ENCODE peak calls at places on chromosome 9, in six cellular contexts. I, Z, E, V, Q and R are unnamed samples.

GRCh38 chr9:14277202-14277601 is 36.7 kb downstream of the NFIB start:
- DNase-seq in Z (no peak), I (no peak), V (peak), E (no peak), Q (no peak), R (no peak)

GRCh38 chr9:12774861-12775367 is at the start of gene LURAP1L:
- DNase-seq in I (peak), Z (peak), V (peak), Q (peak), E (no peak), R (peak)

GRCh38 chr9:16257604-16258003 is 612.9 kb downstream of the BNC2 start:
- DNase-seq in Z (peak), I (no peak), Q (peak), V (no peak), E (no peak), R (no peak)

GRCh38 chr9:84851935-84852585 is 182.5 kb downstream of the NTRK2 start:
- DNase-seq in Q (peak), E (no peak), I (peak), V (peak), Z (peak), R (no peak)

GRCh38 chr9:136100700-136101614 is 5.9 kb upstream of the NACC2 start:
- DNase-seq in V (no peak), Q (peak), I (no peak), E (no peak), Z (no peak), R (no peak)

GRCh38 chr9:75803130-75803529 is 87.3 kb upstream of the PCSK5 start:
- DNase-seq in I (no peak), V (no peak), Q (no peak), E (no peak), Z (no peak), R (no peak)

GRCh38 chr9:101977614-101978210 is 239.3 kb upstream of the GRIN3A start:
- DNase-seq in Q (peak), I (no peak), E (no peak), V (peak), Z (no peak), R (no peak)

GRCh38 chr9:115649991-115650472 is 503.6 kb upstream of the PAPPA start:
- DNase-seq in Z (peak), E (no peak), Q (no peak), I (no peak), V (peak), R (peak)

GRCh38 chr9:127982912-127983311 is 2.1 kb upstream of the EEIG1 start:
- DNase-seq in V (no peak), E (no peak), I (no peak), Z (no peak), Q (no peak), R (no peak)

GRCh38 chr9:18824095-18824666 is 208.8 kb downstream of the SAXO1 start:
- DNase-seq in Z (no peak), I (no peak), Q (peak), E (no peak), V (no peak), R (no peak)

GRCh38 chr9:36728651-36729520 is 156.2 kb downstream of the MELK start:
- DNase-seq in V (peak), E (peak), Z (no peak), I (peak), Q (peak), R (peak)

GRCh38 chr9:114207845-114208244 is 52.5 kb downstream of the COL27A1 start:
- DNase-seq in I (no peak), E (no peak), Z (no peak), V (no peak), Q (no peak), R (no peak)

GRCh38 chr9:24616858-24617257 is 71.2 kb upstream of the IZUMO3 start:
- DNase-seq in I (no peak), Q (no peak), E (no peak), Z (no peak), V (no peak), R (no peak)

GRCh38 chr9:123601828-123602227 is 245.8 kb downstream of the CRB2 start:
- DNase-seq in Z (no peak), I (no peak), V (no peak), E (no peak), Q (no peak), R (no peak)

GRCh38 chr9:123597073-123597472 is 241.1 kb downstream of the CRB2 start:
- DNase-seq in E (no peak), V (no peak), I (no peak), Z (no peak), Q (no peak), R (no peak)

GRCh38 chr9:123604861-123605260 is 248.9 kb downstream of the CRB2 start:
- DNase-seq in Z (no peak), Q (no peak), I (no peak), E (no peak), V (no peak), R (no peak)

GRCh38 chr9:123597926-123598556 is 242.0 kb downstream of the CRB2 start:
- DNase-seq in Q (no peak), E (no peak), V (no peak), Z (no peak), I (no peak), R (no peak)

DNA sequence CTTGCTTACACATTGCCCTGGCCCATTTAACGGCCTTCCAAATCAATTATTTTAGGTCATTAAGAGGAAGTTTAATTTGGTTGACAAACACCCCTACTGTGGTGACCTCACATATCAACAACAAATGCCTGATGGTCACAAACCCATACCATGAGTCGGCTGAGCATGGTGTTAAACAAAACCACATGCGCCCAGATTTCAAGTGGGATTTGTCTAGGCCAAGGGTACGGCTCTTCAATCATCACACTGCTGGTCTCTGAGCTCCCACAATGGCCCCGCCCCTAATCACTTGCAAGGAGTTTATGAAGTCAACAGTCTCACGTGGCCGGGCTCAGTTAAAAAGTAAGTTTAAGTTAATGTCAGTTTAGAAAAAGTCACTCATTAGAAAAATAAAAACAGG is 243.8 kb downstream of the CRB2 start:
- DNase-seq in V (no peak), I (no peak), E (no peak), Q (no peak), Z (no peak), R (no peak)
- H3K27ac ChIP-seq in V (no peak), I (no peak), E (no peak), Q (no peak), Z (no peak), R (no peak)

GRCh38 chr9:129500166-129500862 is 120.6 kb downstream of the C9orf50 start:
- DNase-seq in Z (no peak), E (peak), Q (no peak), I (no peak), V (no peak), R (no peak)

GRCh38 chr9:129501771-129502324 is 119.1 kb downstream of the C9orf50 start:
- DNase-seq in E (peak), Q (no peak), I (no peak), V (no peak), Z (no peak), R (no peak)

GRCh38 chr9:129497837-129498450 is 123.0 kb downstream of the C9orf50 start:
- DNase-seq in Z (no peak), Q (no peak), V (no peak), E (peak), I (no peak), R (no peak)

GRCh38 chr9:129498451-129499376 is 122.2 kb downstream of the C9orf50 start:
- DNase-seq in E (peak), Q (no peak), I (no peak), Z (no peak), V (no peak), R (no peak)

DNA sequence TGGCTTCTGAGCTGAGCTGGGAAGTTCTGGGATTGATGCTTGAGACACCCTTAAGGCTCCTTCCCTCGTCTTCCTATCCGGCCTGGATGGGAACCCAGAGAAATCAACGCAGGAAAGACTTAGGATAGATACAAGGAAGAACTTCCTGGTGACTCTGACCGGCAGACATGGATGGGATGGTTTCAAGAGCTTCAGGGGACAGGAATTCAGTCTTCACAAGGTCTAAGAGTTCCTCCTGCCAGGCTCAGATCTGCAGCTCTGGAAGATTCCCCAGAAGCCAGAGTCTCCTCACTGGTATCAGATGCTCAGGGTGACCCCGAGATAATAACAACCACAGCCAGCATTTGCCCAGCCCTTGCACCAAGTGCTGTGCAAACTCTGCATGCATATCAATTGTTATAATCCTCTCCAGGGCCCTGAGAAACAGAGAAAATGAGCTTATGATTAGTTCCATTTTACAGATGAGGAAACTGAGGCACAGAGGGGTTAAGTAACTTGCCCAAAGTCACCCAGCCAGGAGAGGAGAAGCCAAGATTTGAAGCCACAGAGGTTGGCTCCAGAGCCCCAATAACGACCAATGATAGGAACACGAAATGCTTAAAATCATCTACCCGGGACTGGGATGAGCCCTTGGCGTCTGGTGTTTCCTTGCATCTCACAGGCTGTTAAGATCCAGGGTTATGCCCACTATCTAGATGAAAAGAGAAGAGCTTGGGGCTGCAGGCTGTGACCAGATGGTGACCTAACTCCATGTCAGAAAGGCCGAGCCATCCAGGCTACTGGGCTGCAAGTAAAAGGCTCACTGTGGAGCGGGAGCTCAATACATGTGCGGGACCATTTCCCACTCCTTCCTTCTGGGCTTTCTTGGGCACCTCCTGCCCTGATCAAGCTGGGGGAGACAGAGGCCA is 119.8 kb downstream of the C9orf50 start:
- DNase-seq in Z (no peak), E (peak), Q (no peak), V (no peak), I (no peak), R (no peak)
- TF ChIP-seq CTCF in Z (no peak), E (no peak), Q (no peak), V (no peak), I (no peak), R (no peak)

DNA sequence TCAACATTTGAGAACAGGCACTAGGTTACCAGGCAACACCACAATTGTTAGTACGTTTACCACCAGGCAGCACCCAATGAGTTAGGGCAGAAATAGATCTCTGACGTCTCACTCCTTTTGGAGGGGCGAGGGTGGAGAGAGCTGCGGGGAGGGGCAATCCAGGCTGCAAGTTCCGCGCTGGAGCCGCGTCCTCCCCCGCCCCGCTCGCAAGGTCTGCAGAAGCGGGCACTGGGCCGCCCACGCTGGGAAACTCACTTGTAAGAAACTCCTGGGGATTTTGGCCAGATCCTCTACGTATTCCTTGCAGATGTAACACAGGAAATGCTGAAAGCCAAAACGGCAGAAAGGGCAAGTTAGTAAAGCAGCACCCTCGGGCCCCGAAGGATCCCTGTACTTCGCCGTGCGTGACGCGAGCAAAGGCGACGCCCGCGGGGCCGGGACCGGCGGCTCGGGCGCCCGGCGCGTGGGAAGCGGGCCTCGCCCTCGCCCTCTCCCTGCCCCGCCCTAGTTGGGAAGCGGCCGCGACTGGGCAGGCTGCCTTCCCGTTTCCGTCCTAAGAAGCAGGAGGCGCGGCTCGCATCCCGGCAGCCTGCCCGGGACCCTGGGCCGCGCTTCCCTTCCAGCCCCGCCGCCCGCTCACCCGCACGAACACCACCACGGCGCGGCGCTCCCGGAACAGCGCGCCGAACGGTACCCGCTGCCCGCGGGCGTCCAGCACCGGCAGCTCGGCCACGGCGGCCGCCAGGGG is 493 bp downstream of the PRXL2C start:
- DNase-seq in I (peak), Z (peak), E (peak), Q (peak), V (peak), R (peak)
- H3K27ac ChIP-seq in I (peak), Z (peak), E (peak), Q (peak), V (peak), R (peak)

GRCh38 chr9:96651626-96652025 is 3.5 kb downstream of the PRXL2C start:
- DNase-seq in Q (peak), E (no peak), I (peak), Z (no peak), V (peak), R (no peak)

GRCh38 chr9:96649620-96650323 is 5.3 kb downstream of the PRXL2C start:
- DNase-seq in I (no peak), Z (no peak), E (no peak), Q (no peak), V (no peak), R (no peak)

GRCh38 chr9:96641514-96641913 is 13.6 kb downstream of the PRXL2C start:
- DNase-seq in E (no peak), I (no peak), Q (no peak), V (no peak), Z (no peak), R (no peak)

GRCh38 chr9:96644137-96644536 is 11.0 kb downstream of the PRXL2C start:
- DNase-seq in Z (no peak), E (no peak), I (no peak), V (no peak), Q (peak), R (no peak)

GRCh38 chr9:96646081-96646991 is 8.8 kb downstream of the PRXL2C start:
- DNase-seq in Z (peak), E (no peak), V (peak), I (no peak), Q (no peak), R (no peak)
- TF ChIP-seq CTCF in Z (no peak), E (no peak), V (no peak), I (no peak), Q (no peak), R (no peak)

DNA sequence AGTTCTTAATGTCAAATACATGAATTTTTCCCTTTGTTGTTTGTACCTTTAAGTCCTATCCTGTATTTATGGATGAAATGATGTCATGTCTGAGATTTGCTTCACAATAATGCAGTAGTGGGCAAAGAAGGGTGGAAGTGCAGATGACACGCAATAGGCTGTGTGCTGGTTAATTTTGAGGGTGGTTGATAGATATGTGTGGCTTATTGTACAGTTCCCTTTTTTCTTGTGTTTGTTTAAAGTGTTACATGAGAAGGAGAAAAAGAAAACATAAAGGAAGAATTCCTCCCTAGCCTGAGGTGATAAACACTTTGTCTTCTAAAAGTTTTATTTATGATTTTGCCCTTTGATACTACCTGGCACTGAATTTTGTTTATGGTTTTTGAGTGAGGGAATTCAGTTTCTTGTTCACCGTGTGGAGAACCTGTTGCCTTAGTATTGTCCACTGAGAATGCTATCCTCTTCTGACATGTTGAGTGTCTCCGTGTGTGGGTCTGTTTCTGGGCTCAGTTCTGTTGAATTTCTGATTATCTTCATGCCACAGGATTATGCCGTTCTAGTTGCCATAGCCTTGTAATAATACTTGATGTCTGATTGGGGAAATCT is 52.2 kb upstream of the FAM120AOS start:
- DNase-seq in V (no peak), Q (no peak), I (no peak), Z (no peak), E (no peak), R (no peak)
- H3K27ac ChIP-seq in V (no peak), Q (no peak), I (no peak), Z (no peak), E (peak), R (no peak)

GRCh38 chr9:33461474-33461873 is 12.2 kb downstream of the NOL6 start:
- DNase-seq in E (no peak), I (no peak), Q (no peak), Z (no peak), V (no peak), R (no peak)

GRCh38 chr9:33465096-33465495 is 8.6 kb downstream of the NOL6 start:
- DNase-seq in I (no peak), V (no peak), Z (no peak), E (no peak), Q (no peak), R (no peak)

GRCh38 chr9:33464045-33464636 is 9.6 kb downstream of the NOL6 start:
- DNase-seq in Q (no peak), I (no peak), E (peak), Z (no peak), V (no peak), R (no peak)

GRCh38 chr9:33460854-33461253 is 12.9 kb downstream of the NOL6 start:
- DNase-seq in Q (no peak), I (no peak), E (no peak), Z (no peak), V (no peak), R (no peak)

DNA sequence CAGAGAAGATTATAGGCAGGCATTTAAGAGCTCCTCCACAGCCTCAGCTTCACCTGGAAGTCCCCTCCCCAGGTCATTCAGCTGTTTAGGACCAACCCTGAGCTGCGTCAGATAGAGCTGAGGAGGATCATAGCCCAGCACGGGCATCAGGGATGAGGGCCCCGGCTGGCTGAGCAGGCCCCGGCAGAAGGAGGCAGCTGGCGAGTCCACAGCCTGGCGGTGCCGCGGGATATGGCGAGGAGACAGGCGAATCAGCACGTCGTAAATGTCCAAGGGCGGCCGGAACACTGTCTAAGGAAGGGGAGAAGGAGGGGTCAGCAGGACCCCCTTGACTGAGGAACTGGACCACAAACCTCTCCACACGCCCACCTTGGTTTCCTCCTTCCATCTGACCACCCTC is 10.6 kb downstream of the NOL6 start:
- DNase-seq in V (no peak), I (no peak), Z (no peak), Q (no peak), E (peak), R (no peak)
- TF ChIP-seq CTCF in V (no peak), I (no peak), Z (no peak), Q (no peak), E (no peak), R (no peak)

GRCh38 chr9:133352635-133353340 is 3.5 kb downstream of the SURF1 start:
- DNase-seq in Z (no peak), V (no peak), Q (no peak), I (no peak), E (peak), R (no peak)
- H3K27ac ChIP-seq in Z (no peak), V (no peak), Q (no peak), I (no peak), E (no peak), R (peak)